ENCODE peak calls at places on chromosomes 1 and 21, in ten cellular contexts. R is GM04504; Y is ascending aorta; Q is T-cell; Z is CD4-positive, CD25-positive, alpha-beta regulatory T cell; E is neural progenitor cell; U is pulmonary artery endothelial cell; N is ACHN; J is CD8-positive, alpha-beta memory T cell; M is stimulated activated CD4-positive, alpha-beta T cell treated with anti-CD3 and anti-CD28 coated beads, Interleukin-1b, Interleukin-23, amount 100 ng/mL, for 24 hours. T is an unnamed sample.
A peak's percentile ranks its signal among the peaks of the same experiment; 100 is the strongest.

GRCh38 chr1:101128211-101128727 is 102.7 kb upstream of the DPH5 start:
- DNase-seq in R (no peak), Y (no peak), Q (peak; percentile 47), Z (peak; percentile 80), E (no peak), U (no peak), N (no peak), J (no peak), M (no peak), T (no peak)

GRCh38 chr1:2379733-2380404 is 11.5 kb downstream of the MORN1 start:
- DNase-seq in R (no peak), Y (no peak), Q (no peak), Z (no peak), E (no peak), U (no peak), N (no peak), J (peak; percentile 39), M (no peak), T (peak; percentile 74)

GRCh38 chr1:101338714-101339430 is 102.1 kb downstream of the S1PR1 start:
- DNase-seq in R (no peak), Y (no peak), Q (no peak), Z (no peak), E (no peak), U (no peak), N (no peak), J (peak; percentile 65), M (no peak), T (no peak)

GRCh38 chr1:27031235-27032118 is 18.8 kb upstream of the TENT5B start:
- DNase-seq in R (peak; percentile 66), Y (peak; percentile 92), Q (no peak), Z (no peak), E (peak; percentile 77), U (peak; percentile 50), N (peak; percentile 75), J (no peak), M (no peak), T (peak; percentile 93)

GRCh38 chr1:189682591-189682990 is 795.1 kb downstream of the BRINP3 start:
- DNase-seq in R (no peak), Y (no peak), Q (no peak), Z (no peak), E (no peak), U (no peak), N (no peak), J (no peak), M (no peak), T (no peak)

GRCh38 chr1:66438062-66438970 is 95.6 kb upstream of the SGIP1 start:
- DNase-seq in R (no peak), Y (no peak), Q (no peak), Z (no peak), E (no peak), U (no peak), N (no peak), J (no peak), M (no peak), T (no peak)

GRCh38 chr1:202213361-202214088 is 19.9 kb downstream of the LGR6 start:
- DNase-seq in R (no peak), Y (no peak), Q (no peak), Z (no peak), E (peak; percentile 64), U (no peak), N (peak; percentile 70), J (no peak), M (no peak), T (no peak)

GRCh38 chr1:180266275-180267210 is 36.5 kb downstream of the LHX4 start:
- DNase-seq in R (no peak), Y (peak; percentile 59), Q (no peak), Z (no peak), E (no peak), U (no peak), N (no peak), J (no peak), M (no peak), T (peak; percentile 73)

GRCh38 chr21:42343963-42344510 is 6.8 kb downstream of the TFF2 start:
- DNase-seq in R (no peak), Y (no peak), Q (no peak), Z (no peak), E (no peak), U (no peak), N (no peak), J (no peak), M (no peak), T (peak; percentile 57)

GRCh38 chr1:68232354-68233148 is at the start of gene WLS:
- DNase-seq in R (no peak), Y (peak; percentile 89), Q (no peak), Z (no peak), E (peak; percentile 93), U (peak; percentile 56), N (peak; percentile 78), J (no peak), M (no peak), T (peak; percentile 93)

GRCh38 chr1:19427087-19427781 is 58.1 kb downstream of the CAPZB start:
- DNase-seq in R (no peak), Y (no peak), Q (no peak), Z (no peak), E (no peak), U (no peak), N (no peak), J (no peak), M (no peak), T (peak; percentile 69)

GRCh38 chr1:41387667-41388091 is 26.4 kb downstream of the FOXO6 start:
- DNase-seq in R (peak; percentile 18), Y (peak; percentile 85), Q (no peak), Z (no peak), E (peak; percentile 92), U (no peak), N (no peak), J (no peak), M (no peak), T (peak; percentile 93)

GRCh38 chr1:162956922-162957321 is 95.9 kb upstream of the CCDC190 start:
- DNase-seq in R (no peak), Y (no peak), Q (no peak), Z (no peak), E (no peak), U (no peak), N (no peak), J (no peak), M (no peak), T (no peak)

GRCh38 chr1:29520571-29521437 is 284.5 kb downstream of the PTPRU start:
- DNase-seq in R (no peak), Y (peak; percentile 39), Q (no peak), Z (no peak), E (no peak), U (no peak), N (no peak), J (peak; percentile 23), M (no peak), T (no peak)

GRCh38 chr1:95407864-95408291 is 173.9 kb downstream of the RWDD3 start:
- DNase-seq in R (no peak), Y (no peak), Q (no peak), Z (no peak), E (peak; percentile 64), U (no peak), N (no peak), J (no peak), M (no peak), T (no peak)

GRCh38 chr21:25127007-25127406 is 480.3 kb downstream of the MRPL39 start:
- DNase-seq in R (no peak), Y (no peak), Q (no peak), Z (no peak), E (no peak), U (no peak), N (no peak), J (no peak), M (no peak), T (no peak)

GRCh38 chr1:211472724-211473123 is 19.2 kb downstream of the RD3 start:
- DNase-seq in R (no peak), Y (no peak), Q (no peak), Z (no peak), E (no peak), U (no peak), N (no peak), J (no peak), M (no peak), T (no peak)

GRCh38 chr1:171999756-172000155 is 158.5 kb downstream of the DNM3 start:
- DNase-seq in R (peak; percentile 43), Y (no peak), Q (no peak), Z (no peak), E (no peak), U (no peak), N (no peak), J (no peak), M (no peak), T (no peak)

GRCh38 chr1:61636814-61637213 is 88.1 kb downstream of the TM2D1 start:
- DNase-seq in R (no peak), Y (no peak), Q (no peak), Z (no peak), E (no peak), U (no peak), N (no peak), J (no peak), M (no peak), T (no peak)

T was measured in posterior vena cava.